ENCODE peak calls at places on chromosomes 1 and 21, in four cellular contexts. K, O, L and W are unnamed samples.

GRCh38 chr1:217586586-217586985 is 44.3 kb downstream of the GPATCH2 start:
- DNase-seq in K (no peak), O (no peak), L (no peak), W (no peak)

GRCh38 chr1:167561753-167562152 is 8.2 kb upstream of the CREG1 start:
- DNase-seq in K (no peak), O (no peak), L (no peak), W (no peak)

GRCh38 chr21:29371464-29371863 is 72.7 kb downstream of the BACH1 start:
- DNase-seq in K (no peak), O (no peak), L (peak; percentile 48), W (no peak)

GRCh38 chr1:231460614-231461013 is 38.5 kb upstream of the EGLN1 start:
- DNase-seq in K (peak; percentile 78), O (no peak), L (no peak), W (no peak)

GRCh38 chr21:41725421-41726021 is 41.3 kb downstream of the RIPK4 start:
- DNase-seq in K (no peak), O (no peak), L (no peak), W (no peak)

GRCh38 chr1:93900723-93901504 is 8.3 kb downstream of the GCLM start:
- DNase-seq in K (no peak), O (no peak), L (no peak), W (no peak)

GRCh38 chr1:4265836-4266235 is 365.8 kb upstream of the C1orf174 start:
- DNase-seq in K (no peak), O (no peak), L (no peak), W (no peak)

GRCh38 chr1:11413907-11414495 is 65.0 kb upstream of the DISP3 start:
- DNase-seq in K (no peak), O (no peak), L (no peak), W (no peak)

GRCh38 chr1:48853006-48853405 is 76.3 kb upstream of the BEND5 start:
- DNase-seq in K (peak; percentile 73), O (no peak), L (peak; percentile 90), W (no peak)

GRCh38 chr21:38768385-38769071 is 37.2 kb upstream of the ETS2 start:
- DNase-seq in K (peak; percentile 79), O (no peak), L (peak; percentile 83), W (no peak)

GRCh38 chr1:219459321-219460105 is 153.4 kb downstream of the ZC3H11B start:
- DNase-seq in K (no peak), O (no peak), L (no peak), W (no peak)

GRCh38 chr1:198726455-198726854 is 87.6 kb downstream of the PTPRC start:
- DNase-seq in K (peak; percentile 6), O (no peak), L (peak; percentile 10), W (no peak)

GRCh38 chr1:150809651-150810050 is 1.6 kb upstream of the CTSK start:
- DNase-seq in K (no peak), O (no peak), L (peak; percentile 93), W (no peak)

GRCh38 chr1:202058001-202058908 is 47.9 kb downstream of the ELF3 start:
- DNase-seq in K (no peak), O (no peak), L (peak; percentile 59), W (peak; percentile 24)

GRCh38 chr1:192153276-192153675 is 5.0 kb upstream of the RGS18 start:
- DNase-seq in K (peak; percentile 36), O (no peak), L (no peak), W (no peak)

GRCh38 chr1:223707270-223708000 is 4.9 kb upstream of the CAPN2 start:
- DNase-seq in K (peak; percentile 97), O (no peak), L (peak; percentile 97), W (peak; percentile 86)

GRCh38 chr1:147892731-147893214 is 9.8 kb upstream of the GJA8 start:
- DNase-seq in K (peak; percentile 76), O (no peak), L (peak; percentile 63), W (no peak)

GRCh38 chr1:67746299-67746698 is 61.3 kb downstream of the GADD45A start:
- DNase-seq in K (peak; percentile 66), O (no peak), L (no peak), W (no peak)

GRCh38 chr1:171742577-171742922 is 685 bp upstream of the VAMP4 start:
- DNase-seq in K (peak; percentile 44), O (no peak), L (peak; percentile 54), W (no peak)

GRCh38 chr1:22641906-22642636 is 1.4 kb upstream of the C1QC start:
- DNase-seq in K (peak; percentile 63), O (peak; percentile 40), L (peak; percentile 50), W (peak; percentile 80)

GRCh38 chr1:9179450-9179849 is 50.5 kb upstream of the GPR157 start:
- DNase-seq in K (no peak), O (no peak), L (no peak), W (no peak)

GRCh38 chr1:19918057-19918456 is 5.4 kb downstream of the PLA2G2E start:
- DNase-seq in K (peak; percentile 91), O (peak; percentile 41), L (peak; percentile 77), W (peak; percentile 70)

GRCh38 chr1:57843760-57844159 is 419.9 kb upstream of the DAB1 start:
- DNase-seq in K (peak; percentile 62), O (no peak), L (peak; percentile 55), W (no peak)

GRCh38 chr1:93221913-93222312 is 41.4 kb downstream of the CCDC18 start:
- DNase-seq in K (no peak), O (no peak), L (peak; percentile 82), W (no peak)

GRCh38 chr1:193355179-193355578 is 168.8 kb upstream of the B3GALT2 start:
- DNase-seq in K (peak; percentile 21), O (no peak), L (peak; percentile 58), W (no peak)

GRCh38 chr1:248812736-248813425 is 12.8 kb downstream of the SH3BP5L start:
- DNase-seq in K (no peak), O (no peak), L (no peak), W (no peak)

GRCh38 chr1:183604048-183604808 is 14.0 kb upstream of the NCF2 start:
- DNase-seq in K (peak; percentile 71), O (no peak), L (no peak), W (no peak)

GRCh38 chr1:30312226-30312625 is 411.2 kb downstream of the MATN1 start:
- DNase-seq in K (no peak), O (no peak), L (no peak), W (no peak)

GRCh38 chr1:88089961-88090360 is 594.1 kb upstream of the PKN2 start:
- DNase-seq in K (no peak), O (no peak), L (no peak), W (no peak)

GRCh38 chr1:76901158-76901767 is 34.0 kb downstream of the ST6GALNAC5 start:
- DNase-seq in K (peak; percentile 68), O (no peak), L (peak; percentile 76), W (no peak)

GRCh38 chr1:160665330-160666078 is 18.7 kb upstream of the SLAMF1 start:
- DNase-seq in K (peak; percentile 83), O (no peak), L (no peak), W (no peak)

GRCh38 chr1:61035880-61036279 is 46.5 kb upstream of the NFIA start:
- DNase-seq in K (no peak), O (no peak), L (no peak), W (no peak)